ENCODE peak calls at places on chromosomes 16 and 17, in four cellular contexts. X is astrocyte, F is fibroblast of lung, Z is MM.1S. G is an unnamed sample. For H3K9me3, the result is how much of the 10 kb centered on the place peaks cover.

GRCh38 chr16:29729116-29729521 is 16.7 kb downstream of the C16orf54 start:
- DNase-seq in X (peak), F (peak), Z (peak), G (peak)

GRCh38 chr17:78507526-78507925 is 69.7 kb downstream of the DNAH17 start:
- DNase-seq in X (no peak), F (no peak), Z (no peak), G (no peak)

GRCh38 chr17:78820841-78821240 is 19.8 kb downstream of the USP36 start:
- DNase-seq in X (no peak), F (no peak), Z (no peak), G (no peak)

GRCh38 chr16:88655053-88655732 is 4.3 kb upstream of the CYBA start:
- DNase-seq in X (no peak), F (no peak), Z (no peak), G (no peak)

GRCh38 chr17:66904760-66905637 is 59.5 kb upstream of the CACNG4 start:
- DNase-seq in X (peak), F (peak), Z (no peak), G (peak)

GRCh38 chr16:19698480-19699465 is 19.3 kb downstream of the KNOP1 start:
- DNase-seq in X (peak), F (peak), Z (no peak), G (peak)

GRCh38 chr17:73297934-73298861 is 13.6 kb downstream of the CDC42EP4 start:
- DNase-seq in X (no peak), F (no peak), Z (no peak), G (no peak)

GRCh38 chr17:75524971-75525805 is at the start of gene LLGL2:
- DNase-seq in X (no peak), F (peak), Z (peak), G (peak)

GRCh38 chr16:66365588-66365987 is 903 bp upstream of the CDH5 start:
- DNase-seq in X (peak), F (peak), Z (no peak), G (no peak)

GRCh38 chr17:81445642-81446500 is 50.6 kb downstream of the BAHCC1 start:
- DNase-seq in X (no peak), F (peak), Z (no peak), G (peak)

GRCh38 chr16:29940656-29941055 is 14.6 kb upstream of the KCTD13 start:
- DNase-seq in X (peak), F (no peak), Z (no peak), G (no peak)

GRCh38 chr16:88651276-88651988 is 579 bp upstream of the CYBA start:
- DNase-seq in X (no peak), F (no peak), Z (peak), G (no peak)

GRCh38 chr17:66283971-66284370 is 18.4 kb upstream of the PRKCA start:
- DNase-seq in X (no peak), F (no peak), Z (no peak), G (no peak)

GRCh38 chr17:63116967-63117366 is 150.9 kb downstream of the TANC2 start:
- DNase-seq in X (peak), F (peak), Z (no peak), G (peak)

GRCh38 chr17:42010898-42011516 is 6.2 kb downstream of the DNAJC7 start:
- DNase-seq in X (no peak), F (peak), Z (no peak), G (peak)

GRCh38 chr17:43418441-43419374 is 19.9 kb downstream of the ARL4D start:
- DNase-seq in X (peak), F (peak), Z (no peak), G (peak)

GRCh38 chr16:30652718-30653117 is 2.0 kb downstream of the PRR14 start:
- DNase-seq in X (no peak), F (no peak), Z (no peak), G (no peak)

GRCh38 chr17:64410750-64411490 is 20.3 kb upstream of the PECAM1 start:
- DNase-seq in X (no peak), F (no peak), Z (no peak), G (no peak)

GRCh38 chr16:84832488-84833141 is 12.8 kb downstream of the CRISPLD2 start:
- DNase-seq in X (peak), F (peak), Z (no peak), G (peak)

GRCh38 chr17:37478187-37478586 is 11.5 kb upstream of the DUSP14 start:
- DNase-seq in X (no peak), F (peak), Z (no peak), G (peak)

GRCh38 chr17:18382441-18383078 is 5.0 kb downstream of the EVPLL start:
- DNase-seq in X (no peak), F (no peak), Z (no peak), G (no peak)

GRCh38 chr17:63140255-63140654 is 174.2 kb downstream of the TANC2 start:
- DNase-seq in X (peak), F (peak), Z (peak), G (peak)

GRCh38 chr17:61206922-61207321 is 192.7 kb upstream of the TBX2 start:
- DNase-seq in X (no peak), F (no peak), Z (no peak), G (no peak)

GRCh38 chr17:51087072-51087757 is 33.5 kb downstream of the SPAG9 start:
- DNase-seq in X (no peak), F (no peak), Z (no peak), G (peak)

GRCh38 chr16:89921699-89922476 is 1.3 kb upstream of the TUBB3 start:
- DNase-seq in X (peak), F (peak), Z (no peak), G (peak)
- H3K4me3 ChIP-seq in X (peak), F (peak), Z (no peak), G (peak)

GRCh38 chr17:2853111-2853721 is 57.0 kb downstream of the RAP1GAP2 start:
- DNase-seq in X (peak), F (peak), Z (no peak), G (peak)
- H3K9ac ChIP-seq in X (peak), F (peak), Z (no peak), G (no peak)

GRCh38 chr16:35795361-35796029 is 2336.1 kb downstream of the TP53TG3F start:
- DNase-seq in X (no peak), F (no peak), Z (peak), G (no peak)
- H3K9me3 ChIP-seq in X (under half), F (under half), Z (under half), G (under half)

GRCh38 chr16:75099738-75100615 is 16.6 kb downstream of the LDHD start:
- DNase-seq in X (no peak), F (no peak), Z (no peak), G (no peak)
- H3K4me3 ChIP-seq in X (no peak), F (no peak), Z (no peak), G (no peak)

DNA sequence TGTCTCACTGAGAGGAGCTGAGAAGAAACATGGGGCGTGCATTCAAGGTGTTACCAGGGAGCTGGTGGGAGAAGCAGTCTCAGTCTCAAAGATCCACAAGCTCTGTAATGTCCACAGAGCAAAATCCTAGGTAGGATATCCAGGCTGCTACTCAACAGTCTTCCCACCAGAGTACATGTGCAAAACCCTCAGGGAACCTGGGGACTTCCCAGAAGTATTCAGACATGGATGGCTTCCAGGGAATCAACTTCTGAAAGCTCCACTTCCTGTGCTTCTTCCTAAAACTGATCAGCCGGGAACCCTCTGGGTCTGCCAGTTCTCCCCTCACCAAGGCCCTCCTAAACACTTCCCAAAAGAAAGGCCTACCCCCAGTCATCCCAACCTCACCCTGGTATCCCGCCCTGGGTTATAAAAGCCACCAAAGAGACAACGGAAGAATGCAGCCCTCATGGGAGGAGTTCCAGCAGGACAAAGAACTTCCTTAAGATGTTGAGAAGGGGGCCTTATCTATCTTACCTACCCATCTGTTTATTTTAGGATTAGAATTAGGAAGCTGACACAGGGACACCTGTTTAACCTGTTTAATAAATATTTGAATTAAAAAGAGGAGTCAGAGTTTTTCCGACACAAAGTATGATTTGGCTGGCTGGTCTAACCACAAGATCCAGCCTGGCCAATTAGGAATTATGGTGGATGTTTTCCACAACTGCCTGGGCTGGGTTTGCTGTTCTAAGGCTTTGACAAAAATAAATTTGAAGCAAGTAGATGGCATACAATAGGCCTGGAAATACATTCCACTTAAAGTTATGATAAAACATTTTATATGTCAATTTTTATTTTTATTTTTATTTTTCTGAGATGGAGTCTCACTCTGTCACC is 37.0 kb downstream of the CUEDC1 start:
- DNase-seq in X (peak), F (no peak), Z (no peak), G (peak)
- H3K9ac ChIP-seq in X (peak), F (no peak), Z (no peak), G (no peak)

DNA sequence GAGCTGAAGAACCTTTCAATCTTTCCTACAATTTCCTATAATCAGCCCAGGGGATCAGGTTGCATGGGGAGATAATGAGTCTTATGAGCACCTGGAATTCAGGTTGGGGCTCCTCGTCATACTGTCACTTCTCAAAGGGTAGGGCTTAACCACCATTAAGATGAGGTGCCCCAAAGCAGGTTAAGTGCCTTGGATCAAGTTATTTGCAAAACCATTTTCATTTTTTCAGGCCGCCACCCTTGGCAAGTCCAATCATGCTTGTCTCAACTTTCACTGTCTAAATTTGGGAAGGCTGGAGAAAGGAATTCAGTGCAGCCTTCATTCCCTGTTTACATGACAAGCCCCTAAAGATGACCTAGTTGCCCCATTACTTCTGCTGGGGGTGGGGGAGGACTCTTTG is 44.9 kb upstream of the TANGO6 start:
- DNase-seq in X (no peak), F (no peak), Z (no peak), G (no peak)
- H3K9me3 ChIP-seq in X (under half), F (under half), Z (under half), G (under half)

GRCh38 chr16:72311426-72311825 is 139.5 kb upstream of the PMFBP1 start:
- DNase-seq in X (peak), F (no peak), Z (no peak), G (peak)
- H3K4me3 ChIP-seq in X (no peak), F (no peak), Z (no peak), G (no peak)

DNA sequence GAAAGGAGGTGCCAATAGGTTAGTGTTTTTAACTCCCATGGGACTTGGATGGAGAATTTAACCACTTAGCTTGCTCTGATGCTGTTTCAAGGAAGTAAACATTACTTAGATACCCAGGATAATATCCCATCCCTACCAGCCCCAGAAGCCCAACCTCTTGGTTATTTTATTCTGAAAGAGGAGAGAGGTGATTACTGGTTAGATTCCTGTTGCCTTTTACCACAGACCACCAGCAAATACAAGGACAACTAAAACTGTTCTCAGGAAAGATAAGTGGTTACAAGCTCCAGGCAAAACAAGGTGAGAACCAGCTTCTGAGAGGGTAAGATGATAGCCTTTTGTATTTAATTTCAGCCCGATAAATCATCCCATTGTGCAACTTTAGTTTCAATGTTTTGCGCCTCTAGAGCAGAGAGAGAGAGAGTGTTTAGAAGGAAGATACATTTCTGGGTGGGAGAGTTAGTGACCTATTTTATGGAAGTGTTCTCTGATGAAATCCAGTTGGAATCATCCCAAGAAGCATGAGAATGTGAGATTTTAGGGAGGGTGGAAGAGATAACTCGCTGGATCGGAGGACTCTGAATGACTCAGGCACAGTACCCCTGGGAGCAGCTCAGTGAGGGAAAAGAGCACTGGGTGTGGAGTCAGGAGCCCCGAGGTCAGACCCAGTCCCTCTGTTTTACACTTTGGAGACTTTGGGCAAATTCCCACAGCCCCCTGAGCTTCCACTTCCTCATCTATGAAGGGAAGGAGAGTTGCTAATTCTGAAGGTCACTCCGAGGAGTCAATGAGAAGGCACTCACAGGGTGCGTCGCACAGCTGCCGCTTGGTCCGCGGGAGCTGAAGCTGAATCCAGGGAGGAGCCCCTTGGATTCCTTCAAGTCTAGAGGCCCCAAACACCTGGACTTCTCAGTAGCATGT is 12.1 kb downstream of the GLP2R start:
- DNase-seq in X (peak), F (peak), Z (no peak), G (peak)
- H3K9ac ChIP-seq in X (peak), F (no peak), Z (no peak), G (peak)

DNA sequence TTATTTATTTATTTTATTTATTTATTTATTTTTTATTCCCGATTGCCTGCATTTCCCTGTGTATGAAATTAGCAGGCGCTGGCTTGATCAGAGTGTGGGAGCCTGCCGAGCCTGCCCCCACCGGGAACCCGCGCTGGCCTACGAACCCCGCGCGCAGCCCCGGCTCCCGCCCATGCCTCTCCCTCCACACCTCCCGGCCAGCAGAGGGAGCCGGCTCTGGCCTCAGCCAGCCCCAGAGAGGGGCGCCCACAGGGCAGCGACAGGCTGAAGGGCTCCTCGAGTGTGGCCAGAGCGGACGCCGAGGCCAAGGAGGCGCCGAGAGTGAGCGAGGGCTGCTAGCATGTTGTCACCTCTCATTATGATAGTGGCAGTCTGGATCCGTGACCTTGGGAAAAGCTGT is 13.0 kb upstream of the RBL2 start:
- DNase-seq in X (no peak), F (no peak), Z (no peak), G (no peak)
- H3K9me3 ChIP-seq in X (under half), F (under half), Z (under half), G (under half)

G was measured in adipocyte.